ENCODE peak calls at places on chromosome X, in eight cellular contexts. N is GM12864, M is neural progenitor cell, A is lung, C is right lobe of liver, K is left ventricle myocardium inferior, S is PC-3, O is OCI-LY7. P is an unnamed sample.

GRCh38 chrX:25737540-25737939 is 400.6 kb upstream of the MAGEB18 start:
- DNase-seq in N (no peak), M (no peak), A (no peak), C (no peak), K (no peak), S (no peak), O (no peak), P (no peak)

GRCh38 chrX:13373807-13374187 is 53.9 kb upstream of the ATXN3L start:
- DNase-seq in N (no peak), M (no peak), A (no peak), C (no peak), K (no peak), S (no peak), O (no peak), P (no peak)

GRCh38 chrX:84064164-84064563 is 123.8 kb downstream of the RPS6KA6 start:
- DNase-seq in N (no peak), M (no peak), A (no peak), C (no peak), K (no peak), S (peak; percentile 16), O (no peak), P (no peak)

GRCh38 chrX:141632124-141632523 is 42.6 kb downstream of the SPANXA2 start:
- DNase-seq in N (no peak), M (no peak), A (no peak), C (no peak), K (no peak), S (no peak), O (no peak), P (no peak)

GRCh38 chrX:10048076-10048475 is 80.9 kb downstream of the CLDN34 start:
- DNase-seq in N (no peak), M (peak; percentile 41), A (no peak), C (no peak), K (no peak), S (no peak), O (no peak), P (no peak)

GRCh38 chrX:154918060-154918483 is 31.9 kb downstream of the F8A1 start:
- DNase-seq in N (no peak), M (peak; percentile 73), A (peak; percentile 42), C (no peak), K (peak; percentile 19), S (peak; percentile 84), O (peak; percentile 42), P (peak; percentile 39)

GRCh38 chrX:2134782-2135181 is 366.0 kb downstream of the DHRSX start:
- DNase-seq in N (no peak), M (no peak), A (no peak), C (no peak), K (no peak), S (no peak), O (no peak), P (no peak)

GRCh38 chrX:119880552-119881437 is 9.2 kb downstream of the NDUFA1 start:
- DNase-seq in N (peak; percentile 21), M (peak; percentile 52), A (no peak), C (no peak), K (no peak), S (peak; percentile 69), O (peak; percentile 76), P (peak; percentile 70)

GRCh38 chrX:115459883-115460564 is 101.0 kb upstream of the PLS3 start:
- DNase-seq in N (no peak), M (no peak), A (no peak), C (no peak), K (no peak), S (peak; percentile 17), O (no peak), P (no peak)

DNA sequence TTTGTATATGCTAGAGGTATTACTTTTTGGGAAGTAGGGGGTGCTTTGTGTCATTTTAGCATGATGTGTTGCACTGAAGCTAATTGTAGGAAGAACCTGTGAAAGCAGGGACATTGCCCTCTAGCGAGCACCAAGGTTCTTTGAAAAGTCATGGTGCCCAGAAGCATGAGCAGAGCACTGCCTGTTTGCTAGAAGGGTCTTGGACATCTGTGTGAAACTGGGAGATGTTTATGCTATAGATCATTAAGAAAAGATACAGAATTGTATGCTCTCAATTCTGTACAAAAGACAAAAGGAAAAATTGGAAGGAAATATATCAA is 14.7 kb downstream of the GRPR start:
- DNase-seq in N (no peak), M (peak; percentile 48), A (no peak), C (no peak), K (no peak), S (no peak), O (peak; percentile 65), P (peak; percentile 53)
- TF ChIP-seq CTCF in N (peak; percentile 49), M (peak; percentile 52), A (no peak), C (peak; percentile 29), K (peak; percentile 22), S (no peak), O (peak; percentile 80), P (peak; percentile 30)

DNA sequence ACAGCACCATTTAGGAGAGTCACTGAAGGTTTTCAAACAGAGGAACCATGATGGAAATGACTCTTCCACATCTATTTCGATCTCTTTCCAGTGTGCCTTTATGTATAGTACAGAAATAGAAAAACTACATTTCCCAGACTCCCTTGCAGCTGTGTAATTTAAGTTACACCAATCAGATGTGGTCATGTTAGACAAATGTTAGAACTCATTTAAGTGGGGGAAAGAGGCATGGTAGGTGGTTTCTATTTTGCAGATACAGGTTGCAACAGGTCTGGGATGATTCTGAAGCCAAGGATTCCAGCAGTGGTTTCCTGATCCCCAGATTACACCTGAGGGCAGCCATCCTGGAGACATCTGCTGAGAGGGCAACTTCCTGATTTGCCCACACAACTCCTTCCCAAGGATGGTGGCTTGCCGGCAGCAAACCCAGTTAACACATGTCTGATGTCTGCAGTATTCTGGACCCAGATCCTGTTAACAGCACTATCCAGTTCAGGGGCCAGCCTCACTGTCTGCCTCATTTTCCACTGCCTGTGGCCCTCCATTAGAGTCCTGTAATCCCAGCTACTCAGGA is 38.7 kb upstream of the PDK3 start:
- DNase-seq in N (no peak), M (peak; percentile 25), A (no peak), C (no peak), K (no peak), S (peak; percentile 39), O (peak; percentile 25), P (peak; percentile 5)
- H3K4me3 ChIP-seq in N (no peak overlapping the region), M (no peak overlapping the region), A (no peak overlapping the region), C (no peak overlapping the region), K (no peak overlapping the region), S (no peak overlapping the region), O (no peak overlapping the region), P (no peak overlapping the region)

DNA sequence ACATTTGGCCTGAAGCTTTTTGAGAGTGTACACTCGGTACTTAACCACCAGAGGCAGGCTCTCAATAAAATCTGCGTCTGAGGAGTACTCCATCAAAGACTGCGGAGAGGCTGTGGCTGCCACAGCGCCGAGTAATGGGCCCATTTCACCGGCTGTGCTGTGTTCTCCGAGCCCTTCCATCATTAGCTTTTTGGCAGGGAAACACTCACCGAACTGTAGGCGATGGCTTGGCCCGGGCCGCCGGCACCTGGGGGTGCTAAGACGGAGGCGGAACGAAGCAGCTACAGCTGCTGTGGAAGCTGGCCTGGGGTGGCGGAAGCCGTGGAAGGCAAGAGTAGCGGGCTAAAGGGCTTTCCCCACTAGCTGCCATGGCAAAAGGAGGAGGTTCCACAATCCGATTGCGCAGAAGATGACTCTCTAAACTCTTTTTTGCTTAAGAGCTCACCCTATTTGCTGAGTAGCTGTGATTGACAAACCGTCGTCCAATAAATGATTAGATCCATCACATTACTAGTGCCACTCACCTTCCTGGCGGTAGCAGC is 48.5 kb upstream of the PABPC1L2A start:
- DNase-seq in N (no peak), M (peak; percentile 3), A (no peak), C (peak; percentile 40), K (no peak), S (peak; percentile 51), O (no peak), P (no peak)
- TF ChIP-seq CTCF in N (no peak), M (no peak), A (no peak), C (no peak), K (no peak), S (peak; percentile 49), O (no peak), P (no peak)

GRCh38 chrX:137032378-137032694 is 1.5 kb downstream of the GPR101 start:
- DNase-seq in N (no peak), M (no peak), A (no peak), C (no peak), K (no peak), S (no peak), O (no peak), P (no peak)

GRCh38 chrX:137032841-137033773 is 688 bp downstream of the GPR101 start:
- DNase-seq in N (no peak), M (no peak), A (no peak), C (no peak), K (no peak), S (no peak), O (no peak), P (no peak)

GRCh38 chrX:137031517-137032377 is 2.0 kb downstream of the GPR101 start:
- DNase-seq in N (peak; percentile 4), M (peak; percentile 68), A (no peak), C (no peak), K (no peak), S (peak; percentile 48), O (no peak), P (peak; percentile 69)

GRCh38 chrX:137034508-137034872 is 695 bp upstream of the GPR101 start:
- DNase-seq in N (no peak), M (no peak), A (no peak), C (no peak), K (no peak), S (no peak), O (no peak), P (no peak)

GRCh38 chrX:137033774-137034507 is at the start of gene GPR101:
- DNase-seq in N (no peak), M (peak; percentile 59), A (no peak), C (no peak), K (no peak), S (no peak), O (no peak), P (no peak)
- H3K4me3 ChIP-seq in N (no peak within 1 kb of the TSS), M (peak within 1 kb of the TSS; percentile 29), A (no peak within 1 kb of the TSS), C (no peak within 1 kb of the TSS), K (peak within 1 kb of the TSS; percentile 23), S (peak within 1 kb of the TSS; percentile 24), O (no peak within 1 kb of the TSS), P (no peak within 1 kb of the TSS)

DNA sequence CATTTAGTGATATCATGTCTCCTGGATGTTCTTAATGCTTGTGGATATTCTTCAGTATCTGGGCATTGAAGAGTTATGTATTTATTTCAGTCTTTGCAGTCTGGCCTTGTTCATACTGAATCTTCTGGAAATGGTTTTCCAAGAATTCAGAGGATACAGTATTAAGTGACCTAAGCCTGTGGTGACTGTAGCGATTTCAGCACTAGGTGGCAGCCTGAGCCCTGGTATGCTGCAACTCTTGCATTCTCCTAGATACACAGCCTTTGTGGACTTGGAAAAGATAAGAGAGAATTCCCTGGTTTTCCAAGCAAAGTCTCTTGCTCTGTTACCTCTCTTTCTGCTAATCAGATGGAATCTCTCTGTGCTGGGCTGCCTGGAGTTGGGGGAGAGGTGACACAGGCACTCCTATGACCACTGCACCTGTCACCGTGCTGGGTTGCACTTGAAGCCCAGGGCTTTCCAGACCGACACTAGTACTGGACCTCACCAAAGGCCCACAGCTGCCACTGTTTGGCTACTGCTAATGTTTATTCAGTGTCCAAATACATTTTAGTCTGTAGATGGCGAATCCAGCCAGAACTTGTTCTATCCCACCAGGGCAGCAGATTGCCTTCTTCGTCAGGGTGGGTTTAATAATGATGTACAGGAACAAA is 19.3 kb upstream of the SPIN2A start:
- DNase-seq in N (no peak), M (peak; percentile 65), A (no peak), C (no peak), K (no peak), S (peak; percentile 59), O (peak; percentile 20), P (peak; percentile 7)
- TF ChIP-seq CTCF in N (peak; percentile 30), M (peak; percentile 62), A (no peak), C (peak; percentile 68), K (peak; percentile 53), S (peak; percentile 73), O (peak; percentile 69), P (peak; percentile 22)

GRCh38 chrX:153644356-153645125 is 2.5 kb upstream of the DUSP9 start:
- DNase-seq in N (no peak), M (peak; percentile 60), A (no peak), C (peak; percentile 50), K (no peak), S (no peak), O (no peak), P (no peak)
- H3K4me3 ChIP-seq in N (no peak overlapping the region), M (peak overlapping the region; percentile 32), A (no peak overlapping the region), C (no peak overlapping the region), K (peak overlapping the region; percentile 25), S (no peak overlapping the region), O (no peak overlapping the region), P (no peak overlapping the region)

P was measured in GM12865.